ENCODE peak calls at places on chromosomes 1 and 21, in four cellular contexts. U, X, C and F are unnamed samples.

GRCh38 chr1:149884433-149885363 is 14.7 kb upstream of the BOLA1 start:
- DNase-seq in X (no peak), U (no peak), C (peak; percentile 48), F (no peak)

GRCh38 chr1:204971700-204972336 is 71.2 kb upstream of the CNTN2 start:
- DNase-seq in C (no peak), U (no peak), X (no peak), F (peak; percentile 33)

GRCh38 chr1:222912730-222913129 is 97.9 kb downstream of the DISP1 start:
- DNase-seq in X (no peak), U (no peak), C (no peak), F (no peak)

GRCh38 chr1:5632226-5632625 is 360.0 kb downstream of the NPHP4 start:
- DNase-seq in U (no peak), X (no peak), C (no peak), F (no peak)

GRCh38 chr1:63245186-63245585 is 77.2 kb upstream of the FOXD3 start:
- DNase-seq in U (no peak), C (no peak), X (no peak), F (no peak)

GRCh38 chr1:167166703-167167100 is 54.0 kb upstream of the POU2F1 start:
- DNase-seq in C (no peak), U (no peak), X (no peak), F (no peak)

GRCh38 chr1:11774753-11775152 is 12.8 kb downstream of the C1orf167 start:
- DNase-seq in X (no peak), C (no peak), U (no peak), F (no peak)

GRCh38 chr1:200905411-200906052 is 10.8 kb downstream of the INAVA start:
- DNase-seq in C (no peak), U (no peak), X (no peak), F (no peak)

GRCh38 chr1:32163405-32163804 is 16.1 kb upstream of the TXLNA start:
- DNase-seq in U (no peak), C (no peak), X (no peak), F (no peak)

GRCh38 chr1:58908539-58909161 is 124.8 kb upstream of the JUN start:
- DNase-seq in U (no peak), X (no peak), C (no peak), F (no peak)

GRCh38 chr1:107677674-107678073 is 287.3 kb downstream of the VAV3 start:
- DNase-seq in X (no peak), C (no peak), U (no peak), F (no peak)

GRCh38 chr1:17287377-17287776 is 20.6 kb upstream of the PADI4 start:
- DNase-seq in U (no peak), X (no peak), C (no peak), F (no peak)

GRCh38 chr1:94014635-94015488 is 105.6 kb upstream of the GCLM start:
- DNase-seq in U (no peak), X (no peak), C (no peak), F (no peak)

GRCh38 chr1:166974647-166975345 is 544 bp downstream of the ILDR2 start:
- DNase-seq in C (no peak), U (no peak), X (no peak), F (no peak)

GRCh38 chr1:6401673-6402072 is 8.1 kb upstream of the ACOT7 start:
- DNase-seq in X (no peak), C (no peak), U (no peak), F (no peak)

GRCh38 chr1:177230228-177231016 is 59.7 kb downstream of the BRINP2 start:
- DNase-seq in C (no peak), X (no peak), U (no peak), F (no peak)

GRCh38 chr1:94000531-94001282 is 91.5 kb upstream of the GCLM start:
- DNase-seq in X (no peak), U (no peak), C (no peak), F (no peak)

GRCh38 chr1:217089239-217090014 is 366.2 kb upstream of the ESRRG start:
- DNase-seq in X (peak; percentile 18), U (no peak), C (no peak), F (no peak)

DNA sequence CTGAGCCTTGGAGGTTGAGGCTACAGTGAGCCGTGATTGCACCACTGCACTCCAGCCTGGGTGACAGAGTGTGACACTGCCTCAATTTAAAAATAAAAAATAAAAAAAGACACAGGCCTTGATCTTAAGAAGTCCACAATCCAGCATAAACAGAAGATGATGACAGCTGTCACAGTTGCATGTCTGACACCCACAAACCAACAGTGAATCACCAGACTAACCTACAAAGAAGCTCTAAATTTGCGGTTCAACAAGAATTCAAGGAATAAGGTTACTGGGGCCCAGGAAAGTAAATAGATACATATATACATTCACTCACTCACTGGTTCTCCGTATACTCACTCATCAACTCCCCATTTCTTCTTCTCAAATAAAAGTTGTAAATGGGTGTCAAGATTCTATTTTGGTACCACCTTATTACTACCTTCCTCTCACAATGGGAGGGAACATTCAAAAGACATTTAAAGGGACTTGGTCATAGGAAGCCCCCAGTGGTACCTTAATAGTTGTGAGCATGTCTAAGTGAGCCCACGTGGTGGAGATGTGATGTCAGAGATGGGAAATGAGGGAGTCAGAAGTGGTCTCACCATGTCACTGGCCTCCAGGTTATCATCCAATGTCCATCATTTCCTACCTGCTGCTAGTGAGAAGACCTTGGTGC is 66.9 kb upstream of the PRDX6 start:
- DNase-seq in U (no peak), C (no peak), X (no peak), F (no peak)
- TF ChIP-seq SUZ12 in U (no peak), C (no peak), X (no peak), F (no peak)

DNA sequence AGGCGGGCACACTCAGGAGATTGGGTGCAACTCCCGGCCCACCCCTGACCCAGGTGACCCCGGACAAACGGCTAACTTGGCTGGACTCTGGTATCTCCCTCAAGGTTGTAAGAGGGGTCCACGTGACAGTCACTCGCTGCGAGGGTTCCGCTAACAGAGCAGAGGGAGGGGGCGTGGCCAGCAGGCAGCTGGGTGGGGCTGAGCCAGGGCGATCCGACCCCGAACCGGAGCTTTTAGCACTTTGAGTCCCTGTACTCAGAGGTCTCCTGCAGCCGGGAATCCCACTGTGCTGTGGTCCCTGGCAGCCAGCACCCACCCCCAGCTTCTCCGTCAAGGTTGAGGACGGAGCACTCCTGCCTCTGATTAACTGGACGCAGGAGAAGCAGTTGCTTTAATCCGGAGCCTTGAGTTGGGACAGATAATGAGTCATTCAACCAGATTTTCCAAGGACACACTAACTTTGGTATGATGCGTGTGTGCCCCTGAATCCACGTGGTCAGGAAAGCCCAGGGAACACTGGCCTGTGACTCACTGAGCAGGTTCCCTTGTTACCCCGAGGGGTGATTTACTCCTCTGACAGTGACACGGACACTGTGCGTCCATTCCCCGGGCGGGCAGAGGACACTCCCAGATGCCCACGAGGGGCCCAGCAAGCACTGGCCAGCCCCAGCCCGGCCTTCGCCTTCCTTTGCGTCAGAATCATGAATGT is 16.8 kb downstream of the TRPM2 start:
- DNase-seq in U (no peak), C (no peak), X (no peak), F (peak; percentile 70)
- TF ChIP-seq SUZ12 in U (no peak), C (no peak), X (no peak), F (no peak)

GRCh38 chr21:33406493-33406892 is 3.3 kb downstream of the IFNGR2 start:
- DNase-seq in X (no peak), U (no peak), C (no peak), F (no peak)

GRCh38 chr21:33403786-33404571 is 766 bp downstream of the IFNGR2 start:
- DNase-seq in U (no peak), C (no peak), X (no peak), F (peak; percentile 69)

GRCh38 chr21:33401617-33401967 is 1.6 kb upstream of the IFNGR2 start:
- DNase-seq in X (no peak), U (no peak), C (no peak), F (no peak)

GRCh38 chr21:33402011-33402979 is 918 bp upstream of the IFNGR2 start:
- DNase-seq in C (no peak), U (no peak), X (no peak), F (no peak)

DNA sequence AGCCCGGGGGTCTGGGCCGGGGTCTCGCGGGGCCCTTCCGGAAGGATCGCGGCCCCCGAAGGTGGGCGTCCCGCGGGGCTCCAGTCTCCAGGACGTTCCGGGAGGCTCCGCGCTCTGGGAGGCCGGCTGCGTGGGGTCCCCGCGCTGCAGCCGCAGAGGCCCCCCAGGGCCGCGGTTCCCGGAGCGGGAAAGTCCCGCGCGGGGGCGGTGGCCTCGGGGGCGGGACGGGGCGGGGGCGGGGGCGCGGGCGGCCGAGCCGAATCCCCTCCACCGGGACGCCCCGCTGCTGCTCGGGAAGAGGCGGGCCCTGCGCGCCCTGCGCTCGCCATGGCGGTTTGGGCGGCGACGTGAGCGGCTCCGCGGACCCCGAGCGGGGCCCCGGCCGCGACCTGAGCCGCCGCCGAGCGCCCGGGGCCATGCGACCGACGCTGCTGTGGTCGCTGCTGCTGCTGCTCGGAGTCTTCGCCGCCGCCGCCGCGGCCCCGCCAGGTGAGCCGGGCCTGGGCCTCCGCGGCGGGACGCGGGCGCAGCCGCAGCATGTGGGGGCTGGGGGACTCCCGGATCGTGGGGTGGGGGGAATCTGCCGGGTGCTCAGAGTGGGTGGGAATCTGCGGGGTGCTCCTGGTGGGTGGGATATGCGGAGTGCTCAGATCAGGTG is at the start of gene IFNGR2:
- DNase-seq in C (no peak), X (no peak), U (no peak), F (peak; percentile 70)
- TF ChIP-seq SUZ12 in C (no peak), X (no peak), U (no peak), F (no peak)

DNA sequence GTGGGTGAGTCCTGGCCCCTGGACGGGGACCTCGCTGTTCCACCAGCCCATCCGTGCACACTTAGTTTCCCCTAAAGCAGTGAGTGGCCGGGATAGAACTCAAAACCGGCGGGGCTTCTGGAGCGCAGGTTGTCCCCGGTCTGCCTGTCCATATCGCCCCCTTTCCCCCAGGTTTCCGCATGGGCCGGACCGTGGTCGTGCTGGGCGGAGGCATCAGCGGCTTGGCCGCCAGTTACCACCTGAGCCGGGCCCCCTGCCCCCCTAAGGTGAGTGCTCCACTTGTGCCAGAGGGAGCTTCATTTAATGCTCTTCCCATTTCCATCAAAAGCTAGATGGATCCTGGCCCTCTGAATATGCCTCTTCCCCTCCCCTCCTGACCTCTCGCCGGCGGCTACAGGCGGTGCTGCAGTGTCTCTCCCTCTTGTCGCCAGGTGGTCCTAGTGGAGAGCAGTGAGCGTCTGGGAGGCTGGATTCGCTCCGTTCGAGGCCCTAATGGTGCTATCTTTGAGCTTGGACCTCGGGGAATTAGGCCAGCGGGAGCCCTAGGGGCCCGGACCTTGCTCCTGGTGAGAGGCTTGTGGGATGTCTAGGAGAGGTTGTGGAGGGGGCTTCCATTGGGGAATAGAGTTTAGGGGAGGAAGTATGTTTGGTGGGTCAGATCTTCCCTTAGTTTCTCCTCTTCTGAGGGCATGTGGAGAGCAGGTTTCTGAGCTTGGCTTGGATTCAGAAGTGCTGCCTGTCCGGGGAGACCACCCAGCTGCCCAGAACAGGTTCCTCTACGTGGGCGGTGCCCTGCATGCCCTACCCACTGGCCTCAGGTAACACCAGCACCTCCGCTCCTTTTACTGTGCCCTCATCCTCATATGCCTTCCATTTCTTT is 683 bp downstream of the PPOX start:
- DNase-seq in C (no peak), U (no peak), X (no peak), F (peak; percentile 45)
- TF ChIP-seq SUZ12 in C (no peak), U (no peak), X (no peak), F (no peak)